ENCODE peak calls at places on chromosome 18, in seven cellular contexts. K is CD8-positive, alpha-beta T cell; Z is A673; A is lower lobe of right lung; L is GM23248; P is uterus; U is heart left ventricle. Q is an unnamed sample.

GRCh38 chr18:11104307-11104706 is 45.1 kb downstream of the PIEZO2 start:
- DNase-seq in U (no peak), L (no peak), K (no peak), A (no peak), P (no peak), Z (no peak), Q (no peak)

GRCh38 chr18:36309436-36310391 is 12.2 kb downstream of the FHOD3 start:
- DNase-seq in K (no peak), A (no peak), U (no peak), Z (no peak), P (no peak), L (peak), Q (peak)

GRCh38 chr18:48007955-48008701 is 77.7 kb upstream of the SMAD2 start:
- DNase-seq in L (peak), U (peak), P (peak), A (peak), K (peak), Z (peak), Q (peak)

GRCh38 chr18:21115519-21116411 is 4.2 kb upstream of the ROCK1 start:
- DNase-seq in U (no peak), P (no peak), Z (peak), L (peak), K (no peak), A (no peak), Q (no peak)

GRCh38 chr18:1511619-1512311 is 607.1 kb downstream of the ADCYAP1 start:
- DNase-seq in Z (no peak), K (no peak), P (no peak), L (no peak), U (no peak), A (no peak), Q (no peak)

GRCh38 chr18:49127606-49128190 is 176.9 kb upstream of the SMAD7 start:
- DNase-seq in A (no peak), P (no peak), K (no peak), Z (no peak), L (no peak), U (no peak), Q (no peak)

GRCh38 chr18:36215577-36215976 is 28.3 kb downstream of the MOCOS start:
- DNase-seq in Z (no peak), A (no peak), K (no peak), L (no peak), U (no peak), P (no peak), Q (no peak)

GRCh38 chr18:50656396-50656795 is 96.5 kb downstream of the MAPK4 start:
- DNase-seq in K (no peak), L (peak), A (no peak), P (no peak), Z (no peak), U (no peak), Q (no peak)

GRCh38 chr18:32910694-32911296 is 138.0 kb upstream of the KLHL14 start:
- DNase-seq in A (no peak), U (no peak), P (no peak), L (no peak), Z (no peak), K (no peak), Q (no peak)

DNA sequence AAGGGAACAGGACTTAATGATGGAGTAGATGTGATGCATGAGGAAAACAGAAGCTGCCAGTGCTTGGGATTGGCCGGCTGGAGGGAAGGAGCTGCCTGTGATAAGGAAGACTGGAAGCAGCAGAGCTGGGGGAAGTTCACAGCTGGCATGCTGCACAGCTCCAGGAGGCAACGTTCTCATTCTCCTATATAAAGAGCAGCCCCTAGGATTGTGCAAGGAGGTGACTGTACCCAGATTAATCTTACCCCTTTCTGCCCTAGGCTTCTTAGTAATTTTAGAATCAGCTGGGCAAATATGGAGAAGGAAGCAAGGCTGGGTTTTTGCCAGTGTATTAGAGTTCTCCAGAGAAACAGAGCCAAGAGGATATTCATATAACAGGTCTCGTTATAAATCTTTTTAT is 155.8 kb downstream of the ALPK2 start:
- DNase-seq in Z (no peak), P (no peak), L (peak), U (no peak), A (no peak), K (no peak), Q (no peak)
- H3K27ac ChIP-seq in Z (no peak), P (no peak), L (no peak), U (no peak), A (no peak), K (no peak), Q (no peak)

DNA sequence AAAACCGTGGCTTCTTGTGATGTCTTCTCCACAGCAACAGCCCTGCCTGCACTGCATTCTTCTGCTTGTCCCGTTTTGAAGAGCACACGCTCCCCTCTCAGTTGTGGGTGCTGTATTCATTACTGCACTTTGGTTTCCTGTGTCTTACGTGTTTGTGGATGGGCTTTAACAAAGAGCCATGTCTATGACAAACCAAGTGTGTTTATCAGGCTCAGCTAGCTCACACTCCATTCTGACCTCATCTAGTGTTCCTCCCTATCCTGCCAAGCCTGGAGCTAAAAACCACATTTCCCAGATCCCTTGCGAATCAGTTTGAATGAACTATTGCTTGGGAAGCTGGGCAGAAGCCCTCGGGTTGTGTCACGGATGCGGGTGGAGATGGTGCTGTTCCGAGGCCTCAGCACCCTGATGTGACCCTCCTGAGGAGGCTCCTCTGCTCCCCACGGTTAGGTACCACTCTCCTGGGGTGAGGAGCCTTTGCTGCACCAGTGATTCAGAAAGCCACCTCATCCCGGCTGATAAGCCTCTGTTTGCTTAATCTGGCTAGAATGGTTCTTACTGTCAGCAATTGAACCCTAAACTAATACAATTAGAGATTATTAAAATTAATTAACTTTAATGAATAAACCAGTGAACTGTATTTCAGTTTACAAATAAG is 116.5 kb downstream of the GALR1 start:
- DNase-seq in K (no peak), Z (no peak), A (no peak), L (no peak), U (no peak), P (no peak), Q (no peak)
- H3K27ac ChIP-seq in K (no peak), Z (no peak), A (no peak), L (no peak), U (peak), P (peak), Q (no peak)

GRCh38 chr18:70663141-70663540 is 374.3 kb downstream of the SOCS6 start:
- DNase-seq in K (no peak), U (no peak), L (no peak), Z (no peak), P (no peak), A (no peak), Q (no peak)
- H3K27ac ChIP-seq in K (peak), U (no peak), L (no peak), Z (no peak), P (no peak), A (no peak), Q (no peak)

DNA sequence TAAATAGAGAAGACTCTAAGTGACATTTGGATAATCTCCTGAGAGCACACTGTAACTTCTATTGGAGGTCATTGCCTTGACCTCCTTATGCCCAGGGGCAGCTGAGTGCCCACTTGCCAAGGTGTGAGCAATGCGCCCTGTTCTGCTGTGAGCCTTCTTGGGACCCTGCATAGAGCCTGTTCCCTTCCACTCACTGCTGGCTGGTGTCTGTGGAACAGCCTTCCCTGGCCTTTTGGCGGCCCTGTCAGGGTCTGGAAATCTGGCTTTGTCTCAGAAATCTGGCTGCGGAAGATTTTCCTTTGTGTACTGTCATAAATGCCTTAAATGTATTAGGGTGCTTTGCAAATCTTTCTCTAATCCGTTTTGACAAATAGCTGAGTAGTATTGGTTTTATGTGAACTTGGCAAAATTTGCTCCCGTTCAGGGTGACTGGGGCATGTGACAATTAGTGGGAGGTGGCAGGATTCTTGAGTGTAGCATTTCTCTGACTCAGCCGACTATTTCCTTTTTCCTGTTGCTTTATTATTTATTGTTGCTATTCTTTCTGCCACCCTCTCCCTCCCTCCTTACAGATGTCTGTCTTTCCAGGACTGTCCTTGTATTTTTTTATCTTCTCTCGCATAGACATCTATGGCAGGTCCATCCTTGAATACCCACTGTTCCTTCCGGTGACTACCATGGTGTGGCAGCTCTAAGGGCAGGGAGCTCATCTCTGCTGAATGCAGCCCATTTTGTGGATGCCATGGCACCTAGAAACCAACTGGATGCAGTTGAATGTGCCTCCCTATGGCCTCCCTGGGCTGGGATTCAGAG is 41.8 kb downstream of the LDLRAD4 start:
- DNase-seq in P (no peak), Z (peak), U (no peak), K (no peak), A (no peak), L (peak), Q (no peak)
- H3K27ac ChIP-seq in P (peak), Z (no peak), U (peak), K (no peak), A (peak), L (no peak), Q (no peak)

GRCh38 chr18:74283255-74283554 is 8.6 kb downstream of the CYB5A start:
- DNase-seq in L (no peak), Z (no peak), U (no peak), K (no peak), A (no peak), P (no peak), Q (no peak)
- H3K27ac ChIP-seq in L (no peak), Z (no peak), U (peak), K (no peak), A (peak), P (peak), Q (peak)

DNA sequence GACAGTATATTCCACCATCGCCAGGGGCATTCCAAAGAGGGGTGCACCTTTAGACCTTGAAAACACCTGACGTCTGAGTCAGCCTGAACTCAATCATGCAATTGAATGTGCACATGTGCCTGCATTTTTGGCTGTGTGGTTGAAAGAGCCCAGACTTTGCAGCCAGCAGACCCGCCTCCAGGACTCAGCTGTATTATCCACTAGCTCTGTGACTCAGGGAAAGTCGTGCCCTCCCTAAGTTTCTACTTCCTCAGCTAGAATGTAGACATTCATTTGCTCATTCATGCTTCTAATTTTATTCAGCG is 94.2 kb downstream of the LRRC30 start:
- DNase-seq in P (no peak), Z (no peak), A (no peak), K (no peak), L (no peak), U (no peak), Q (no peak)
- H3K27ac ChIP-seq in P (no peak), Z (no peak), A (peak), K (no peak), L (no peak), U (peak), Q (no peak)

DNA sequence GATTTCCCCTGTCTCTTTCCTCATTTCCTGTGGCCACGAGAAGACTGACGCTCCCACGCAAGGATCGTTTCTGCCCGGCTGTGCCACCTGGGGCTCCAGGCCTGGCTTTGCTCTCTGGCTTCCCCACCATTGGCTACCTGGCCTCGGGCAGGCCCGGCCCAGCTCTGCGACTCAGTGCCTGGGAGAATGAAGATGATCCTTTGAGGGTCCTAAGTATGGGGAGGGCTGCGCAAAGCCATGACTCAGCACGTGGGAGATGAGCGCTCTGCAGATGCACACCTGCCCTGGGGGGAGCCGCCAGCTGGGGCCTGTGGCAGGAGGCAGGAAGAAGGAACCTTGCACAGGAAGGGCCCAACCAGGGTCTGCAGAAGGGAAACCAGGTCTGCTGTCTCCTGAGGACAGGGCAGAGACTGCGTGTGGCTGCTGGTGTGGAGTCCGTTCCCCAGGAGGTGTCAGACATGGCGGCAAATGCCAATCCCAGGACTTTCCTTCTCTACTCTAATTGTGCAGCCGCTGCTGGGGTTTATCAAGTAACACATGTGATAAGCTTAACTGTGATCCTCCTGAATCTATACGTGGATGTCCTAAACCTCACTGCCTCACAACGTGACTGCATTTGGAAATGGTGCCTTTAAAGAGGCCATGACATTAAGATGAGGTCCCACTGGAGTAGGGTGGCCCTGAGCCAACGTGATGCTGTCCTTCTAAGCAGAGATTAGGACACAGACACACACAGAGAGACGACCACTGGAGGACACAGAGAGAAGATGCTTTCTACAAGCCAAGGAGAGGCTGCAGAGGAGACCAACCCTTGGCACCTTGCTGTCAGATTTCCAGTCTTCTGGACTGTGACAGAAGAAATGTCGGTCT is 32.8 kb downstream of the MBP start:
- DNase-seq in K (no peak), U (no peak), A (no peak), L (no peak), Z (no peak), P (no peak), Q (no peak)
- H3K27ac ChIP-seq in K (peak), U (peak), A (peak), L (no peak), Z (no peak), P (peak), Q (no peak)

GRCh38 chr18:70041459-70042020 is 93.9 kb upstream of the CD226 start:
- DNase-seq in K (no peak), L (no peak), U (no peak), A (no peak), P (no peak), Z (no peak), Q (no peak)

GRCh38 chr18:70037453-70038061 is 89.9 kb upstream of the CD226 start:
- DNase-seq in A (no peak), P (no peak), Z (no peak), U (no peak), L (no peak), K (no peak), Q (no peak)

GRCh38 chr18:70039186-70039585 is 91.5 kb upstream of the CD226 start:
- DNase-seq in A (no peak), K (no peak), L (no peak), U (no peak), Z (no peak), P (no peak), Q (no peak)

GRCh38 chr18:70036771-70037452 is 89.2 kb upstream of the CD226 start:
- DNase-seq in A (no peak), U (no peak), P (no peak), L (no peak), Z (no peak), K (no peak), Q (no peak)

GRCh38 chr18:70036168-70036567 is 88.5 kb upstream of the CD226 start:
- DNase-seq in K (no peak), P (no peak), L (no peak), U (no peak), Z (no peak), A (no peak), Q (no peak)
- H3K27ac ChIP-seq in K (no peak), P (no peak), L (no peak), U (no peak), Z (no peak), A (no peak), Q (no peak)